ENCODE peak calls at places on chromosomes 12 and 14, in nine cellular contexts. P, E, V, Z, B, G, T, Y and U are unnamed samples.
A peak's percentile ranks its signal among the peaks of the same experiment; 100 is the strongest.

GRCh38 chr12:115408642-115409041 is 724.7 kb upstream of the TBX3 start:
- DNase-seq in G (no peak), V (no peak), Y (no peak), Z (no peak), T (no peak), P (no peak), B (no peak), E (no peak), U (no peak)

GRCh38 chr14:94122438-94122837 is 7.0 kb downstream of the IFI27L2 start:
- DNase-seq in T (no peak), G (no peak), E (no peak), Y (no peak), V (no peak), Z (no peak), P (no peak), B (peak; percentile 24), U (peak; percentile 36)

GRCh38 chr12:29073631-29074239 is 75.3 kb upstream of the FAR2 start:
- DNase-seq in E (no peak), B (peak; percentile 46), Z (no peak), T (peak; percentile 66), Y (no peak), V (peak; percentile 39), G (no peak), P (no peak), U (no peak)

GRCh38 chr14:36507847-36508417 is 12.1 kb downstream of the NKX2-1 start:
- DNase-seq in P (no peak), G (no peak), E (no peak), Y (no peak), B (no peak), T (no peak), V (no peak), Z (no peak), U (no peak)

GRCh38 chr12:89566615-89567014 is 40.8 kb upstream of the POC1B start:
- DNase-seq in G (no peak), E (no peak), T (peak; percentile 4), V (peak; percentile 95), Y (no peak), B (no peak), P (no peak), Z (peak; percentile 18), U (no peak)

GRCh38 chr12:91630118-91630517 is 447.5 kb upstream of the DCN start:
- DNase-seq in B (no peak), T (no peak), Z (no peak), P (no peak), Y (no peak), V (no peak), G (no peak), E (no peak), U (no peak)

GRCh38 chr12:107223816-107224215 is 130.5 kb upstream of the CRY1 start:
- DNase-seq in V (no peak), T (no peak), E (no peak), P (no peak), G (no peak), Y (no peak), B (no peak), Z (no peak), U (no peak)

GRCh38 chr14:74653386-74654138 is 41.5 kb upstream of the LTBP2 start:
- DNase-seq in B (peak; percentile 79), V (no peak), E (no peak), Z (no peak), T (no peak), Y (no peak), P (no peak), G (no peak), U (no peak)

GRCh38 chr14:61342486-61342885 is 21.1 kb downstream of the PRKCH start:
- DNase-seq in Y (peak; percentile 71), E (peak; percentile 76), P (no peak), B (no peak), V (no peak), T (no peak), G (no peak), Z (peak; percentile 31), U (no peak)

GRCh38 chr12:124384299-124384894 is 89.5 kb downstream of the RFLNA start:
- DNase-seq in V (no peak), G (no peak), T (no peak), B (no peak), E (no peak), P (no peak), Z (no peak), Y (no peak), U (no peak)

GRCh38 chr12:13486794-13487193 is 290.3 kb downstream of the EMP1 start:
- DNase-seq in T (no peak), Z (no peak), B (no peak), Y (no peak), P (no peak), E (no peak), V (no peak), G (no peak), U (no peak)

GRCh38 chr14:99725774-99726537 is 41.9 kb downstream of the CYP46A1 start:
- DNase-seq in Z (no peak), T (no peak), B (peak; percentile 59), E (no peak), P (peak; percentile 13), Y (no peak), V (no peak), G (no peak), U (peak; percentile 53)

GRCh38 chr12:87217486-87217885 is 811.7 kb downstream of the C12orf50 start:
- DNase-seq in G (no peak), B (no peak), Y (no peak), Z (no peak), E (no peak), V (no peak), P (no peak), T (no peak), U (no peak)

GRCh38 chr12:111149299-111149698 is 219.6 kb downstream of the PHETA1 start:
- DNase-seq in Z (no peak), Y (no peak), B (no peak), V (no peak), G (no peak), P (no peak), E (no peak), T (no peak), U (no peak)

GRCh38 chr12:111152581-111152980 is 216.3 kb downstream of the PHETA1 start:
- DNase-seq in P (no peak), Y (no peak), T (no peak), G (no peak), E (no peak), Z (no peak), B (no peak), V (no peak), U (no peak)

GRCh38 chr12:111150476-111150875 is 218.4 kb downstream of the PHETA1 start:
- DNase-seq in E (no peak), Y (no peak), T (no peak), Z (no peak), V (no peak), G (no peak), P (no peak), B (no peak), U (no peak)

GRCh38 chr12:111150894-111151293 is 218.0 kb downstream of the PHETA1 start:
- DNase-seq in V (no peak), B (no peak), T (no peak), G (no peak), Z (no peak), E (no peak), P (no peak), Y (no peak), U (no peak)

GRCh38 chr12:111151441-111151840 is 217.5 kb downstream of the PHETA1 start:
- DNase-seq in V (no peak), T (no peak), E (no peak), Z (no peak), B (no peak), P (no peak), G (no peak), Y (no peak), U (no peak)
- H3K27me3 ChIP-seq in V (no peaks in the 10 kb centered on the region), T (no peaks in the 10 kb centered on the region), E (peaks cover 3% of the 10 kb centered on the region), Z (no peaks in the 10 kb centered on the region), B (no peaks in the 10 kb centered on the region), P (no peaks in the 10 kb centered on the region), G (peaks cover 81% of the 10 kb centered on the region), Y (no peaks in the 10 kb centered on the region), U (peaks cover 47% of the 10 kb centered on the region)

GRCh38 chr12:117533687-117534086 is 172.3 kb upstream of the NOS1 start:
- DNase-seq in T (no peak), B (no peak), Z (no peak), V (no peak), P (no peak), E (no peak), Y (no peak), G (no peak), U (no peak)

GRCh38 chr12:117538926-117539325 is 177.5 kb upstream of the NOS1 start:
- DNase-seq in T (no peak), V (no peak), G (no peak), E (no peak), Y (no peak), P (no peak), B (no peak), Z (no peak), U (no peak)

GRCh38 chr12:117540011-117540410 is 178.6 kb upstream of the NOS1 start:
- DNase-seq in B (peak; percentile 86), E (no peak), G (no peak), P (no peak), Z (no peak), V (no peak), Y (no peak), T (no peak), U (no peak)

GRCh38 chr12:117538032-117538690 is 176.7 kb upstream of the NOS1 start:
- DNase-seq in Z (no peak), B (peak; percentile 45), V (no peak), Y (no peak), T (no peak), G (no peak), P (no peak), E (no peak), U (no peak)
- H3K27me3 ChIP-seq in Z (no peaks in the 10 kb centered on the region), B (no peaks in the 10 kb centered on the region), V (no peaks in the 10 kb centered on the region), Y (no peaks in the 10 kb centered on the region), T (no peaks in the 10 kb centered on the region), G (peaks cover 21% of the 10 kb centered on the region), P (no peaks in the 10 kb centered on the region), E (no peaks in the 10 kb centered on the region), U (peaks cover 4% of the 10 kb centered on the region)

DNA sequence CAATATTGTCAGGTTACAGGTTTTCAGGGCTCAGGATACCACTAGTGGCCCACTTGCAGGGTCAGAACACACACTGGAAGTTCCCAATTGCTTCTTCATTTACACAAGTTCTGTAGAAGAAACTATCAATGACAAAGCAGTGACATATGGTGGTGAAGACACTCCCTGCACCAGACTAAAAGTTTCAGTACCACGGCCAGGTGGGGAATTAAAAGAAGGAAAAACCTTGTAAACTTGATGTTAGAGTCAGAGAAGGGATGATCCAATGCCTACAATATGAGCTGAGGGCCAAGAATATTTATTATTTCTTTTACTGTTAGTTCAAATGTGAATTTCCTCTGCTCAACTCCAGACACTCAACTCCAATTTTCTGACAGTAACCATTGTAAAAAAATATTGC is 31.8 kb upstream of the CHST11 start:
- DNase-seq in Y (no peak), T (no peak), P (no peak), G (no peak), B (no peak), V (no peak), E (no peak), Z (no peak), U (no peak)
- H3K27me3 ChIP-seq in Y (no peaks in the 10 kb centered on the region), T (no peaks in the 10 kb centered on the region), P (no peaks in the 10 kb centered on the region), G (no peaks in the 10 kb centered on the region), B (no peaks in the 10 kb centered on the region), V (no peaks in the 10 kb centered on the region), E (no peaks in the 10 kb centered on the region), Z (no peaks in the 10 kb centered on the region), U (no peaks in the 10 kb centered on the region)

DNA sequence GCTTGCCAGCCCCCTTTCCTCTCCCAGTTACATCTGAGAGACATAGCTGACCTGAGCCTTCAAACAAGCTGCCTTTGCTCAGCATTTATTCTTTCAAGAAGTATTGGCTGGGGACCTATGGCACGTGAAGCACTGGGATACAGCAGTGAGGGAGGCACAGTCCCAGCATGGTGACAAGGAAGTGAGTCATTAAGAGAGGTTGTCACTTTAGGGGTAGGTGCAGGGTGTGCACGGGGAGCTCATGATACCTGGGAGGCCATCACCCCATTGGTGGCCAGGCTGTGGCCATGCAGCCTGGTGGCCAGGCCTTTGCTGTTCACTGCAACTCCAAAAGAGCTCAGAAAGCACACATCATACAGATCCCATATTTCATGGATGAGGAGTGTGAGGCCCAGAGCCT is 5.7 kb upstream of the KRT75 start:
- DNase-seq in B (peak; percentile 38), V (no peak), P (no peak), T (no peak), Y (no peak), Z (no peak), E (no peak), G (no peak), U (no peak)
- H3K27me3 ChIP-seq in B (no peaks in the 10 kb centered on the region), V (no peaks in the 10 kb centered on the region), P (no peaks in the 10 kb centered on the region), T (peaks cover 3% of the 10 kb centered on the region), Y (peaks cover 10% of the 10 kb centered on the region), Z (no peaks in the 10 kb centered on the region), E (no peaks in the 10 kb centered on the region), G (peaks cover 66% of the 10 kb centered on the region), U (peaks cover 10% of the 10 kb centered on the region)